ENCODE peak calls at places on chromosome 21, in seven cellular contexts. F, B, L, T, V, O and J are unnamed samples.

GRCh38 chr21:39051561-39051949 is 131.7 kb downstream of the PSMG1 start:
- DNase-seq in T (peak; percentile 49), F (no peak), L (peak; percentile 51), B (no peak), O (no peak), V (no peak), J (no peak)

GRCh38 chr21:30463713-30464112 is 16.5 kb downstream of the KRTAP19-1 start:
- DNase-seq in V (peak; percentile 4), O (no peak), L (no peak), B (no peak), T (no peak), F (no peak), J (no peak)

GRCh38 chr21:42295845-42296244 is 19.4 kb downstream of the TFF3 start:
- DNase-seq in B (no peak), T (no peak), O (no peak), V (no peak), F (no peak), L (no peak), J (no peak)

GRCh38 chr21:31161157-31161556 is 122.9 kb upstream of the KRTAP19-8 start:
- DNase-seq in O (no peak), F (peak; percentile 37), T (no peak), B (no peak), L (peak; percentile 36), V (no peak), J (no peak)

GRCh38 chr21:39079617-39080016 is 103.6 kb downstream of the PSMG1 start:
- DNase-seq in F (no peak), O (peak; percentile 90), T (no peak), B (no peak), L (peak; percentile 7), V (no peak), J (no peak)

GRCh38 chr21:27586986-27587385 is 620.1 kb upstream of the ADAMTS5 start:
- DNase-seq in T (no peak), B (no peak), L (no peak), O (no peak), F (no peak), V (no peak), J (no peak)

GRCh38 chr21:42739061-42739931 is 85.9 kb downstream of the PDE9A start:
- DNase-seq in F (no peak), V (no peak), T (peak; percentile 10), O (no peak), L (peak; percentile 42), B (no peak), J (no peak)

GRCh38 chr21:33751120-33751519 is 108.8 kb downstream of the ITSN1 start:
- DNase-seq in B (no peak), L (peak; percentile 63), F (no peak), T (peak; percentile 2), V (no peak), O (no peak), J (no peak)

GRCh38 chr21:38910390-38911008 is 104.8 kb downstream of the ETS2 start:
- DNase-seq in L (no peak), V (no peak), F (no peak), B (no peak), O (no peak), T (no peak), J (no peak)

GRCh38 chr21:37700641-37701202 is 215.5 kb downstream of the KCNJ6 start:
- DNase-seq in F (peak; percentile 87), V (peak; percentile 15), B (peak; percentile 63), T (peak; percentile 54), O (peak; percentile 69), L (peak; percentile 60), J (peak; percentile 61)

GRCh38 chr21:42093991-42094417 is 22.9 kb downstream of the UMODL1 start:
- DNase-seq in V (no peak), T (peak; percentile 89), O (peak; percentile 17), F (no peak), L (peak; percentile 82), B (peak; percentile 8), J (peak; percentile 72)

GRCh38 chr21:38384675-38385074 is 113.6 kb downstream of the ERG start:
- DNase-seq in V (no peak), O (peak; percentile 33), B (no peak), L (no peak), F (no peak), T (no peak), J (no peak)

GRCh38 chr21:27189870-27190269 is 223.0 kb upstream of the ADAMTS5 start:
- DNase-seq in V (no peak), B (no peak), L (no peak), O (no peak), T (no peak), F (no peak), J (no peak)

GRCh38 chr21:31641416-31641922 is 18.0 kb upstream of the SOD1 start:
- DNase-seq in L (no peak), V (no peak), O (no peak), B (no peak), F (no peak), T (no peak), J (no peak)

GRCh38 chr21:36518883-36519492 is 39.1 kb upstream of the CLDN14 start:
- DNase-seq in F (no peak), V (no peak), B (no peak), L (no peak), T (no peak), O (no peak), J (no peak)
- H3K4me3 ChIP-seq in F (no peak overlapping the region), V (no peak overlapping the region), B (no peak overlapping the region), L (no peak overlapping the region), T (no peak overlapping the region), O (no peak overlapping the region), J (no peak overlapping the region)

GRCh38 chr21:34846601-34847112 is 177.9 kb downstream of the CLIC6 start:
- DNase-seq in O (no peak), T (no peak), L (peak; percentile 79), F (no peak), V (no peak), B (peak; percentile 18), J (peak; percentile 61)
- H3K4me3 ChIP-seq in O (no peak overlapping the region), T (no peak overlapping the region), L (no peak overlapping the region), F (no peak overlapping the region), V (no peak overlapping the region), B (no peak overlapping the region), J (peak overlapping the region; percentile 7)

GRCh38 chr21:44485796-44486195 is 30.5 kb downstream of the LRRC3 start:
- DNase-seq in V (no peak), B (no peak), O (no peak), T (no peak), L (no peak), F (no peak), J (no peak)
- H3K4me3 ChIP-seq in V (peak overlapping the region; percentile 66), B (peak overlapping the region; percentile 64), O (no peak overlapping the region), T (peak overlapping the region; percentile 28), L (peak overlapping the region; percentile 22), F (no peak overlapping the region), J (no peak overlapping the region)

DNA sequence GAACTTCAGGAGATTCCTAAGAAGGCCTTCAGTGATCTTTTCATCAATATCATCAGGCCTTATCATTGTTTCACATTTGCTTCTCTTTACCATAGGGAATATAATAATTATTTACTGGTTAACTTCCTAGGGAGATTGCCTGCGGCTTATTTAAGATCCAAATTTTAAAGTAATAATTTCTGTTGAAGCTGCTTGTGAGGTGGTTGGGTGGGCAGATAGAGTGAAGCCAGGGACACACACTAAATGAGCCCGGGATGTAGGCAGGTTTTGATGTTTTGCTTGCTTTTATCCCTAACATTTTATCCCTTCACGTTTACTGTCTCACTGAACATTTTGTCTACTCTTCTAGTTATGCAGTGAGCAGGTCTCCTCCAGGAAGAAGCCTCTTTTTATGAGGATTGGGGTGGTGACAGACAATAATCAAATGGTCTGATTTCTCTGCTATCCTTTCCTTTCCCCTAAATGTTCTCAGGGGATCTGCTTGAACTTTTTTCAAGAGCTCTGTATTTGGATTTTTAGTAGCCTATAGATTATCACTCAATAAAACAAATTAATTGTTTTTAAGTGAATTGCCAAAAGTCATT is 164.7 kb downstream of the RUNX1 start:
- DNase-seq in F (no peak), L (no peak), T (no peak), O (no peak), B (no peak), V (no peak), J (no peak)
- H3K4me3 ChIP-seq in F (no peak overlapping the region), L (peak overlapping the region; percentile 79), T (peak overlapping the region; percentile 85), O (no peak overlapping the region), B (peak overlapping the region; percentile 72), V (peak overlapping the region; percentile 65), J (peak overlapping the region; percentile 92)

GRCh38 chr21:16180613-16181012 is 450.8 kb downstream of the USP25 start:
- DNase-seq in F (no peak), T (no peak), V (no peak), B (no peak), O (no peak), L (no peak), J (no peak)

GRCh38 chr21:16186742-16187141 is 457.0 kb downstream of the USP25 start:
- DNase-seq in B (no peak), T (no peak), F (no peak), O (no peak), L (no peak), V (no peak), J (no peak)

GRCh38 chr21:16181024-16181423 is 451.2 kb downstream of the USP25 start:
- DNase-seq in V (no peak), F (no peak), O (peak; percentile 18), T (no peak), B (no peak), L (no peak), J (no peak)

GRCh38 chr21:16187603-16188002 is 457.8 kb downstream of the USP25 start:
- DNase-seq in L (no peak), T (no peak), O (no peak), V (no peak), B (no peak), F (no peak), J (no peak)

DNA sequence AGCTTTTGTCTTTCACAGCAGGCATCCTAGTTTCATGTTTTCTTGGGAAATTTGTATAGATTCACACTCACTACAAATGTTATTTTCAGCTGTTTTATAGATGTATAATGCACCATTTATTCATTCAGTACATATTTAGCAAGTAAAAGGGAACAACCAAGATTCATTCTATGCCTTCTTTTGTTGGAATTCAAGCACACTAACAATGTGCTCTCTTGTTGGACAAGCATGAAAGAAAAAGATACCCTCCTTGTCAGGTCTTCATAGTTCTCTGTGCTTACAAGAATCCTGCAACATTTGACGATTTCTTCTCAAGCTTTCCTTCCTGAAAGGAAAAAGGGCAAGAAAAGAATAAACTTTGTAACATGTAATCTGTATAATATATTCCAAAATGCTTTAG is 456.0 kb downstream of the USP25 start:
- DNase-seq in L (no peak), O (no peak), T (no peak), F (no peak), V (no peak), B (no peak), J (no peak)
- H3K4me3 ChIP-seq in L (no peak overlapping the region), O (no peak overlapping the region), T (no peak overlapping the region), F (no peak overlapping the region), V (no peak overlapping the region), B (no peak overlapping the region), J (no peak overlapping the region)

DNA sequence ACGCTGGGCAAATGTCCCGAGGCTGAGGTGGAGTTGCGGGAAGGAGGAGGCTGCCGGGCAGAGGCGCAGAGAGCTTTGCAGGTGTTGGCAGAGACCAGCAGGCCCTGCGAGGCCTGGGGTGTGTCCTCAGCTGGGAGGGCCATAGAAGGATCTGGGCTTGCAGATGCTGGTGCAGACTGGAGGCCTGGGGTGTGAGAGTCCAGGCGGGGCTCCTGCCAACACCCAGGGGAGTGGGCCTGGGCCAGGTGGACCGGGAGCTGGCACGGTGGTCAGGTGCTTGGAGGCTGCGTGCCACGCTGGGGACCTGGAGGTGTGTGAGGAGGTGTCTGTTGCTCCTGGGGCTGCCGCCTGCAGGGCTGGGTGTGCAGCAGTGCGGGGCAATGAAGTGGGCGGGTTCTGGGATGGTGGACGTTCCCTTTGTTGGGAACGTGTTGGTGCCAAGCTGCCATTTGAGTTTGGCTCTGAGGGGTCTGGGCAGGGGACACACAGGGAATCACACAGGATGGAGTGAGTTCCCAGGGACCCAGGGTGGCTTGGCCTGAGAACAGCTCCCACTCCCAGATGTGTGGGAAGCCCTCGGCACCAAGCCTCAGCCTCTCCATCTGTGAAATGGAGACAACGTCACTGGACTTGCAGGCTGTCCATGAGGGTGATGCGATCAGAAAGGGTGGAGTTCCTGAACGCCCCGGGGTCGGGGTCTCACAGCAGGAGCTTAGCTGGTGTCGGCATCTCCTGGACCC is 39.9 kb upstream of the POFUT2 start:
- DNase-seq in F (peak; percentile 12), T (no peak), L (no peak), O (no peak), V (no peak), B (no peak), J (no peak)
- H3K4me3 ChIP-seq in F (no peak overlapping the region), T (no peak overlapping the region), L (no peak overlapping the region), O (no peak overlapping the region), V (no peak overlapping the region), B (no peak overlapping the region), J (no peak overlapping the region)